ENCODE peak calls at places on chromosome 7, in six cellular contexts. One of them, this sample, is unnamed.

GRCh38 chr7:85041599-85042216 is 145.1 kb downstream of the SEMA3D start:
- DNase-seq in IMR-90: peak; percentile 69
- DNase-seq in mesenchymal stem cell: peak; percentile 66
- DNase-seq in mesendoderm: peak; percentile 70
- DNase-seq in H1: no peak
- DNase-seq in neuronal stem cell: peak; percentile 60
- DNase-seq in this sample: peak; percentile 83

GRCh38 chr7:159004411-159004810 is 140.3 kb downstream of the VIPR2 start:
- DNase-seq in IMR-90: no peak
- DNase-seq in mesenchymal stem cell: no peak
- DNase-seq in mesendoderm: no peak
- DNase-seq in H1: no peak
- DNase-seq in neuronal stem cell: no peak
- DNase-seq in this sample: no peak

GRCh38 chr7:32167815-32168214 is 97.6 kb upstream of the PDE1C start:
- DNase-seq in IMR-90: no peak
- DNase-seq in mesenchymal stem cell: no peak
- DNase-seq in mesendoderm: no peak
- DNase-seq in H1: no peak
- DNase-seq in neuronal stem cell: no peak
- DNase-seq in this sample: no peak

GRCh38 chr7:137774793-137775201 is 72.0 kb downstream of the DGKI start:
- DNase-seq in IMR-90: peak; percentile 61
- DNase-seq in mesenchymal stem cell: peak; percentile 1
- DNase-seq in mesendoderm: no peak
- DNase-seq in H1: no peak
- DNase-seq in neuronal stem cell: no peak
- DNase-seq in this sample: no peak

GRCh38 chr7:150755473-150756099 is 18.4 kb downstream of the GIMAP5 start:
- DNase-seq in IMR-90: no peak
- DNase-seq in mesenchymal stem cell: no peak
- DNase-seq in mesendoderm: no peak
- DNase-seq in H1: no peak
- DNase-seq in neuronal stem cell: no peak
- DNase-seq in this sample: no peak

GRCh38 chr7:117098457-117098856 is 145.2 kb downstream of the ST7 start:
- DNase-seq in IMR-90: peak; percentile 99
- DNase-seq in mesenchymal stem cell: peak; percentile 73
- DNase-seq in mesendoderm: no peak
- DNase-seq in H1: no peak
- DNase-seq in neuronal stem cell: no peak
- DNase-seq in this sample: no peak

GRCh38 chr7:88480901-88481300 is 174.2 kb upstream of the STEAP4 start:
- DNase-seq in IMR-90: no peak
- DNase-seq in mesenchymal stem cell: no peak
- DNase-seq in mesendoderm: no peak
- DNase-seq in H1: no peak
- DNase-seq in neuronal stem cell: no peak
- DNase-seq in this sample: no peak

GRCh38 chr7:69812756-69813155 is 214.5 kb downstream of the AUTS2 start:
- DNase-seq in IMR-90: no peak
- DNase-seq in mesenchymal stem cell: no peak
- DNase-seq in mesendoderm: no peak
- DNase-seq in H1: no peak
- DNase-seq in neuronal stem cell: no peak
- DNase-seq in this sample: no peak

DNA sequence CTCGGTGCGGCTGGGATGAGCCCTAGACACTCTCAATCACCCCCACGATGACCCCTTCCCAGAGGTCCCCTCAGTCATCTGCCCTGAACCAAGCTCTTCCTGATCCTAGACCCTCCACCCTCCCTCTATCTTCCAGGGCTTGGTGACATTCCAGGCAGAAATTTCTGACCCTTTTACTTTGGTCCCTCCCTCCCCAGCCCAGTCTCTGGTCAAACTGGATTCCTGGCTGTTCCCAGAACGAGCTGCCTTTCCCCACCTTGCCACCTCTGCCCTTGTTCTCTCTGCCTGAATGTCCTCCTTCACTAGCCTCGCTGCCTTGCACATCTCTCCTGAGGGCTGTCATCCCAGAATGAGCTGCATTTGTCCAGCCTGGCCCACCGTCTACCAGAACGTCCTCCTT is 1.3 kb upstream of the CLDN4 start:
- DNase-seq in IMR-90: no peak
- DNase-seq in mesenchymal stem cell: no peak
- DNase-seq in mesendoderm: peak; percentile 73
- DNase-seq in H1: no peak
- DNase-seq in neuronal stem cell: no peak
- DNase-seq in this sample: peak; percentile 88
- H3K4ac ChIP-seq in IMR-90: no peak overlapping the region
- H3K4ac ChIP-seq in mesenchymal stem cell: no peak overlapping the region
- H3K4ac ChIP-seq in mesendoderm: no peak overlapping the region
- H3K4ac ChIP-seq in H1: peak overlapping the region; percentile 81
- H3K4ac ChIP-seq in neuronal stem cell: no peak overlapping the region
- H3K4ac ChIP-seq in this sample: peak overlapping the region; percentile 62

GRCh38 chr7:876077-876971 is at the start of gene GET4:
- DNase-seq in IMR-90: peak; percentile 93
- DNase-seq in mesenchymal stem cell: peak; percentile 93
- DNase-seq in mesendoderm: peak; percentile 98
- DNase-seq in H1: peak; percentile 88
- DNase-seq in neuronal stem cell: peak; percentile 94
- DNase-seq in this sample: peak; percentile 95
- H3K4ac ChIP-seq in IMR-90: peak within 1 kb of the TSS; percentile 76
- H3K4ac ChIP-seq in mesenchymal stem cell: peak within 1 kb of the TSS; percentile 84
- H3K4ac ChIP-seq in mesendoderm: peak within 1 kb of the TSS; percentile 7
- H3K4ac ChIP-seq in H1: no peak within 1 kb of the TSS
- H3K4ac ChIP-seq in neuronal stem cell: no peak within 1 kb of the TSS
- H3K4ac ChIP-seq in this sample: peak within 1 kb of the TSS; percentile 80

GRCh38 chr7:105963038-105963667 is at the start of gene CDHR3:
- DNase-seq in IMR-90: no peak
- DNase-seq in mesenchymal stem cell: peak; percentile 85
- DNase-seq in mesendoderm: peak; percentile 97
- DNase-seq in H1: no peak
- DNase-seq in neuronal stem cell: no peak
- DNase-seq in this sample: no peak
- H3K4ac ChIP-seq in IMR-90: no peak within 1 kb of the TSS
- H3K4ac ChIP-seq in mesenchymal stem cell: no peak within 1 kb of the TSS
- H3K4ac ChIP-seq in mesendoderm: no peak within 1 kb of the TSS
- H3K4ac ChIP-seq in H1: no peak within 1 kb of the TSS
- H3K4ac ChIP-seq in neuronal stem cell: peak within 1 kb of the TSS; percentile 53
- H3K4ac ChIP-seq in this sample: no peak within 1 kb of the TSS

GRCh38 chr7:74175270-74175803 is 1.2 kb downstream of the EIF4H start:
- DNase-seq in IMR-90: no peak
- DNase-seq in mesenchymal stem cell: peak; percentile 22
- DNase-seq in mesendoderm: no peak
- DNase-seq in H1: no peak
- DNase-seq in neuronal stem cell: no peak
- DNase-seq in this sample: no peak

GRCh38 chr7:74173866-74174605 is at the start of gene EIF4H:
- DNase-seq in IMR-90: peak; percentile 95
- DNase-seq in mesenchymal stem cell: peak; percentile 91
- DNase-seq in mesendoderm: peak; percentile 95
- DNase-seq in H1: peak; percentile 84
- DNase-seq in neuronal stem cell: peak; percentile 93
- DNase-seq in this sample: peak; percentile 98

GRCh38 chr7:74173074-74173473 is 1.1 kb upstream of the EIF4H start:
- DNase-seq in IMR-90: no peak
- DNase-seq in mesenchymal stem cell: no peak
- DNase-seq in mesendoderm: no peak
- DNase-seq in H1: no peak
- DNase-seq in neuronal stem cell: no peak
- DNase-seq in this sample: peak; percentile 36

GRCh38 chr7:74173491-74173865 is 678 bp upstream of the EIF4H start:
- DNase-seq in IMR-90: no peak
- DNase-seq in mesenchymal stem cell: no peak
- DNase-seq in mesendoderm: no peak
- DNase-seq in H1: no peak
- DNase-seq in neuronal stem cell: no peak
- DNase-seq in this sample: no peak

GRCh38 chr7:74174606-74175082 is 488 bp downstream of the EIF4H start:
- DNase-seq in IMR-90: peak; percentile 51
- DNase-seq in mesenchymal stem cell: peak; percentile 74
- DNase-seq in mesendoderm: peak; percentile 76
- DNase-seq in H1: no peak
- DNase-seq in neuronal stem cell: peak; percentile 24
- DNase-seq in this sample: no peak
- H3K4ac ChIP-seq in IMR-90: peak overlapping the region; percentile 6
- H3K4ac ChIP-seq in mesenchymal stem cell: peak overlapping the region; percentile 99
- H3K4ac ChIP-seq in mesendoderm: peak overlapping the region; percentile 94
- H3K4ac ChIP-seq in H1: peak overlapping the region; percentile 90
- H3K4ac ChIP-seq in neuronal stem cell: no peak overlapping the region
- H3K4ac ChIP-seq in this sample: peak overlapping the region; percentile 100

DNA sequence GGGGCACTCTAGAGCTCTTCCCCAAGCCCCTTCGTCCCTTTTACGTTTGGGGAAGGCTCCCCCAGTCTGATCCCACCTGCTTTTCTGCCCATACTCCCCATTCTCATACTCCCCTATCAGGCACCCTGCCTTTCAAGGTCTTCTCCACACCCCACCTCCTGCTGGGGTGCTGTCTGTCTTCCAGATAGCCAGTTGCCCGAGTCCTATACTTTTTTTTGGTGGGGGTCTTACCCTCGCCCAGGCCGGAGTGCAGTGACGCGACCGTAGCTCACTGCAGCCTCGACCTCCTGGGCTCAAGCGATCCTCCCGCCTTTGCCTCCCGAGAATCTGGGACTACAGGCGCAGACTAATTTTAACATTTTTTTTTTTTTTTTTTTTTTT is 775 bp upstream of the ABHD11 start:
- DNase-seq in IMR-90: no peak
- DNase-seq in mesenchymal stem cell: no peak
- DNase-seq in mesendoderm: no peak
- DNase-seq in H1: no peak
- DNase-seq in neuronal stem cell: no peak
- DNase-seq in this sample: no peak
- H3K4ac ChIP-seq in IMR-90: peak overlapping the region; percentile 73
- H3K4ac ChIP-seq in mesenchymal stem cell: no peak overlapping the region
- H3K4ac ChIP-seq in mesendoderm: peak overlapping the region; percentile 0
- H3K4ac ChIP-seq in H1: no peak overlapping the region
- H3K4ac ChIP-seq in neuronal stem cell: peak overlapping the region; percentile 93
- H3K4ac ChIP-seq in this sample: peak overlapping the region; percentile 83

GRCh38 chr7:55957190-55957589 is 5.5 kb downstream of the MRPS17 start:
- DNase-seq in IMR-90: no peak
- DNase-seq in mesenchymal stem cell: no peak
- DNase-seq in mesendoderm: no peak
- DNase-seq in H1: no peak
- DNase-seq in neuronal stem cell: no peak
- DNase-seq in this sample: no peak

GRCh38 chr7:55953707-55954475 is 2.2 kb downstream of the MRPS17 start:
- DNase-seq in IMR-90: no peak
- DNase-seq in mesenchymal stem cell: no peak
- DNase-seq in mesendoderm: no peak
- DNase-seq in H1: no peak
- DNase-seq in neuronal stem cell: no peak
- DNase-seq in this sample: no peak

DNA sequence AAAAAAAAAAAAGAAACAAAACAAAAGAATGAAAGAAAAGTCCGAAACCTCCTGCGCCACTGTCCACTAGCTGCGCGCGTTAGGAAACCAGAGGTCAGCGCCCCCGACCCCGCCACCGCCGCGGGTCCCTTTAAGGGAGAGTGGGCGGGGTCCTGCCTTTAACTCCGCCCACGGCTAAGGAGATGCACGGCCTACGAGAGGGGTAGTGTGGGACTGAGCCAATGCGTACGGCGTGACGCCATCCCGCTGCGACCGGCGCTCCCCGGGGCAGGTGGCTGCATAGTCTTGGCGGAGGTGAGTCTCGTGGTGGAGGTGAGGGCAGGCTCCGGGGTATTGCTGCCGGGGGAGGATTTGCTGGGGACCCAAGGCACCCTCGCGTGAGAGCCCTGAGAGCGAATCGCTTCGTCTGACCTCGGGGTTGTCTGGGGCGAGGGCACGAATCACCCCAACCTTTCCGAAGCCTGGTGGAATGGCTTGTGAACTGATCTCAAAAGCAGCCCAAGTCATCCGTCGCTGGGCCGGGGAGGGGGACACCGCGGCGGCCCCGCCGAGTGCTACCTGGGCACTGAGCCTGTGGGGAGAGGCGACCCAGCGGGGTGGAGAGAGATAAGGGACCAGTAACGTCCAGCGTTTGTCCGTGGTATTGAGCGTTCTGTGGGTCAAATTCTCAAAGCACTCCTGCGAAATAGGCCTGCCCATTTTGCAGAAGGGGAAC is at the start of gene MRPS17:
- DNase-seq in IMR-90: peak; percentile 79
- DNase-seq in mesenchymal stem cell: peak; percentile 83
- DNase-seq in mesendoderm: peak; percentile 96
- DNase-seq in H1: peak; percentile 81
- DNase-seq in neuronal stem cell: peak; percentile 74
- DNase-seq in this sample: peak; percentile 90
- H3K4ac ChIP-seq in IMR-90: peak within 1 kb of the TSS; percentile 41
- H3K4ac ChIP-seq in mesenchymal stem cell: no peak within 1 kb of the TSS
- H3K4ac ChIP-seq in mesendoderm: peak within 1 kb of the TSS; percentile 63
- H3K4ac ChIP-seq in H1: peak within 1 kb of the TSS; percentile 94
- H3K4ac ChIP-seq in neuronal stem cell: peak within 1 kb of the TSS; percentile 84
- H3K4ac ChIP-seq in this sample: peak within 1 kb of the TSS; percentile 80

This sample was measured in trophoblast cell.